ENCODE peak calls at places on chromosome 3, in nine cellular contexts. P is K562, H is HCT116, V is SK-N-SH, K is A549, O is GM23338, F is HL-60, L is HepG2, X is Panc1. Q is an unnamed sample.

GRCh38 chr3:142964150-142964498 is 650 bp upstream of the PAQR9 start:
- DNase-seq in X (no peak), P (no peak), O (peak; percentile 65), V (no peak), H (no peak), F (no peak), K (no peak), L (no peak), Q (no peak)

GRCh38 chr3:194137314-194138097 is 1.6 kb downstream of the HES1 start:
- DNase-seq in L (peak; percentile 29), K (peak; percentile 65), V (peak; percentile 74), F (no peak), P (peak; percentile 76), X (no peak), O (peak; percentile 66), H (no peak), Q (no peak)

GRCh38 chr3:20039765-20040475 is at the start of gene KAT2B:
- DNase-seq in H (no peak), P (peak; percentile 91), F (no peak), L (peak; percentile 47), K (peak; percentile 74), O (peak; percentile 71), X (no peak), V (peak; percentile 92), Q (no peak)

GRCh38 chr3:129651316-129652202 is 45.1 kb upstream of the PLXND1 start:
- DNase-seq in X (no peak), H (peak; percentile 59), P (no peak), O (peak; percentile 59), F (no peak), L (no peak), K (peak; percentile 90), V (no peak), Q (no peak)

GRCh38 chr3:193928354-193929209 is 207.4 kb upstream of the HES1 start:
- DNase-seq in P (peak; percentile 77), V (no peak), K (peak; percentile 22), L (no peak), F (no peak), X (no peak), H (no peak), O (no peak), Q (no peak)

GRCh38 chr3:40186508-40186907 is 123.0 kb upstream of the EIF1B start:
- DNase-seq in L (no peak), H (no peak), P (no peak), F (no peak), X (no peak), O (no peak), K (no peak), V (no peak), Q (no peak)

GRCh38 chr3:133744241-133744640 is 2.0 kb upstream of the TF start:
- DNase-seq in H (no peak), K (no peak), L (no peak), X (no peak), F (no peak), O (no peak), P (no peak), V (no peak), Q (no peak)

GRCh38 chr3:188455748-188456147 is 301.8 kb downstream of the LPP start:
- DNase-seq in O (no peak), H (no peak), F (no peak), P (no peak), L (no peak), K (no peak), X (no peak), V (no peak), Q (no peak)

GRCh38 chr3:12903000-12903800 is 61.8 kb upstream of the RPL32 start:
- DNase-seq in V (no peak), P (no peak), K (no peak), X (no peak), H (no peak), L (no peak), O (no peak), F (no peak), Q (no peak)

GRCh38 chr3:71466483-71466882 is 117.0 kb downstream of the FOXP1 start:
- DNase-seq in F (no peak), V (no peak), K (peak; percentile 28), P (peak; percentile 74), H (no peak), X (no peak), L (no peak), O (no peak), Q (no peak)

GRCh38 chr3:128364291-128364690 is 102.4 kb downstream of the DNAJB8 start:
- DNase-seq in V (no peak), F (no peak), L (no peak), K (no peak), H (no peak), X (no peak), P (no peak), O (no peak), Q (no peak)

GRCh38 chr3:42547401-42547945 is 34.3 kb downstream of the SEC22C start:
- DNase-seq in P (peak; percentile 81), O (peak; percentile 89), F (peak; percentile 22), H (peak; percentile 31), X (peak; percentile 36), L (peak; percentile 23), V (peak; percentile 76), K (peak; percentile 55), Q (no peak)

GRCh38 chr3:150742141-150742523 is 20.8 kb downstream of the SIAH2 start:
- DNase-seq in F (no peak), P (no peak), X (no peak), K (no peak), L (no peak), O (no peak), H (no peak), V (no peak), Q (no peak)

GRCh38 chr3:158768881-158769518 is 32.9 kb upstream of the MFSD1 start:
- DNase-seq in V (no peak), L (peak; percentile 90), O (no peak), X (no peak), K (peak; percentile 85), P (peak; percentile 18), H (no peak), F (no peak), Q (no peak)

GRCh38 chr3:141020139-141020940 is 30.8 kb upstream of the SPSB4 start:
- DNase-seq in F (no peak), P (no peak), O (no peak), X (no peak), V (no peak), K (no peak), L (no peak), H (no peak), Q (no peak)

GRCh38 chr3:24192004-24192403 is 246.9 kb downstream of the NR1D2 start:
- DNase-seq in P (no peak), L (no peak), V (peak; percentile 24), O (no peak), X (no peak), H (no peak), F (no peak), K (no peak), Q (no peak)
- TF ChIP-seq REST in P (no peak), L (no peak), V (no peak), O (no peak), X (no peak), H (no peak), F (no peak), K (no peak), Q (no peak)

GRCh38 chr3:17585561-17586325 is 156.7 kb downstream of the TBC1D5 start:
- DNase-seq in F (no peak), O (no peak), H (no peak), V (no peak), X (no peak), K (no peak), P (no peak), L (no peak), Q (no peak)

GRCh38 chr3:17584066-17584465 is 158.4 kb downstream of the TBC1D5 start:
- DNase-seq in H (no peak), F (no peak), V (no peak), X (no peak), P (no peak), K (no peak), O (no peak), L (no peak), Q (no peak)

GRCh38 chr3:17588422-17588821 is 154.0 kb downstream of the TBC1D5 start:
- DNase-seq in O (no peak), X (no peak), F (no peak), L (no peak), V (no peak), K (no peak), H (no peak), P (no peak), Q (no peak)

GRCh38 chr3:17590465-17590864 is 152.0 kb downstream of the TBC1D5 start:
- DNase-seq in X (no peak), H (no peak), L (no peak), V (no peak), O (no peak), P (no peak), K (no peak), F (no peak), Q (no peak)

GRCh38 chr3:17589888-17590287 is 152.5 kb downstream of the TBC1D5 start:
- DNase-seq in K (no peak), L (peak; percentile 82), O (no peak), F (no peak), H (no peak), V (no peak), P (no peak), X (no peak), Q (no peak)
- TF ChIP-seq REST in K (no peak), L (no peak), O (no peak), F (no peak), H (no peak), V (no peak), P (no peak), X (no peak), Q (no peak)

DNA sequence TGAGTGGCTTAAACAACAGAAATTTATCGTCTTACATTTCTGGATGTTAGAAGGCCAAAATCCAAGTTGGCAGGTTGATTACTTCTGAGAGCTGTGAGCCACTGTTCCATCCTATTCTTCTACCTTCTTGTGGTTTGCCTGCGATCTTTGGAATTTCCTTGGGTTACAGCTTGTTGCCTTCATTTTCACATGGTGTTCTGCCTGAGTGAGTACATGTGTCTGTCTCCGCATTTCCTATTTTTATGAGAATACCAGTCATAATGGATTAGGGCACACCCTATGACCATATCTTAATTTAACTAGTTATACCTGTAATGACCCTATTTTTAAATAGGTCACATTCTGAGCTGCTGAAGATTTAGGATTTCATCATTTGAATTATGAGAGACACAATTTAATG is 294.3 kb downstream of the CNTN4 start:
- DNase-seq in O (no peak), L (no peak), X (no peak), K (no peak), H (no peak), P (no peak), V (no peak), F (no peak), Q (no peak)
- TF ChIP-seq REST in O (no peak), L (no peak), X (no peak), K (no peak), H (no peak), P (no peak), V (no peak), F (no peak), Q (no peak)

DNA sequence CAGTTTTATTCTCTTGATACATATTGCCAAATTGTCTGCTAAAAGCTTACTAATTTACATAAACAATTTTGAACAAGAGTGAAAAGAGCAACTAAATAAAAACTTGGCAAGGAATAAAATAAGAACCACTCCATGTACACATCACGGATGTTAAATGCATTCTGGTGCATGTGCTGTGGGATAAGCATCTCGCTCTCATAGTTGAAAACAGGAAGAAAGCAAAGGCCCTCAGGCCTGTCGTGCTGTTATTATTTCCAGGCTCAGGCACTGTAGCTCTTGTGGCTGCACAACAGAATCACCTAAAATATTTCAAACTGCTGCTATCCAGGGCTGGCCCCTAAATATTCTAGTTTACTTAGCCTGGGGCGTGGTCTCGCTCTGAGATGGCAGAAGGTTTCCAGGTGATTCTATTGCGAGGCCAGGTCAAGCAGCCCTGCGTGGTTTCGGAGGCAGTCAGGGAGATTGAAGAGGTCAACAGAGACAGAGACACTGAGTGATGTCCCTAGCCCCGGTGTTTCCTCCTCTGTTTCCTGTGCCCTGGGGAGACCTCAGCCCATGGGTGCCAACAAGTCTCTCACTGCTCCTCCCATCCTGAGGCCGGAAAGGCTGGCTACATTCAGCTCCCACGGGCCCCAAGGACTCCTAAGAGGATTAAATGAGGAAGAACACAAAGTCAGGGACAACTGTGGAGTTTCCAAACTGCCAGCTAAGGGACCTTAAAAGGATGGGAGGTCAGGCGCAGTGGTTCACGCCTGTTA is 18.2 kb upstream of the PDIA5 start:
- DNase-seq in F (no peak), H (no peak), V (peak; percentile 48), O (no peak), X (no peak), P (no peak), K (no peak), L (no peak), Q (no peak)
- TF ChIP-seq REST in F (no peak), H (no peak), V (no peak), O (no peak), X (no peak), P (no peak), K (no peak), L (no peak), Q (no peak)

Q was measured in GM12878.